ENCODE peak calls at places on chromosomes 4 and X, in eight cellular contexts. Z is SK-N-SH, Q is nephron progenitor cell, W is endodermal cell, H is astrocyte of the spinal cord, G is mesothelial cell of epicardium, O is omental fat pad, P is HepG2. A is an unnamed sample.

GRCh38 chrX:154991476-154991875 is 31.0 kb downstream of the F8 start:
- DNase-seq in Z (no peak), Q (no peak), W (no peak), H (no peak), G (no peak), O (no peak), P (no peak), A (no peak)

GRCh38 chrX:46758956-46759644 is at the start of gene SLC9A7:
- DNase-seq in Z (peak; percentile 80), Q (peak; percentile 81), W (peak; percentile 96), H (peak; percentile 68), G (peak; percentile 32), O (no peak), P (peak; percentile 52), A (no peak)

GRCh38 chr4:111778543-111778942 is 366.7 kb upstream of the FAM241A start:
- DNase-seq in Z (no peak), Q (no peak), W (no peak), H (no peak), G (no peak), O (no peak), P (no peak), A (no peak)

GRCh38 chr4:97670703-97671269 is 472.5 kb downstream of the STPG2 start:
- DNase-seq in Z (no peak), Q (no peak), W (no peak), H (no peak), G (no peak), O (no peak), P (no peak), A (no peak)

GRCh38 chrX:3527166-3527565 is 180.7 kb upstream of the MXRA5 start:
- DNase-seq in Z (no peak), Q (no peak), W (no peak), H (no peak), G (no peak), O (no peak), P (no peak), A (no peak)

GRCh38 chrX:147570483-147570882 is 341.2 kb upstream of the FMR1 start:
- DNase-seq in Z (no peak), Q (no peak), W (no peak), H (no peak), G (no peak), O (no peak), P (no peak), A (no peak)

GRCh38 chrX:69128573-69128972 is 36.7 kb downstream of the PJA1 start:
- DNase-seq in Z (peak; percentile 63), Q (peak; percentile 70), W (peak; percentile 79), H (peak; percentile 12), G (no peak), O (no peak), P (no peak), A (no peak)

GRCh38 chr4:88107406-88108107 is 50.9 kb downstream of the ABCG2 start:
- DNase-seq in Z (peak; percentile 18), Q (no peak), W (no peak), H (no peak), G (no peak), O (no peak), P (peak; percentile 99), A (no peak)

GRCh38 chrX:103066606-103067005 is 2.6 kb upstream of the BEX1 start:
- DNase-seq in Z (no peak), Q (no peak), W (no peak), H (no peak), G (no peak), O (no peak), P (no peak), A (no peak)

GRCh38 chr4:108029731-108030130 is 40.0 kb downstream of the HADH start:
- DNase-seq in Z (no peak), Q (no peak), W (no peak), H (no peak), G (no peak), O (no peak), P (no peak), A (no peak)

GRCh38 chr4:108030332-108030731 is 40.6 kb downstream of the HADH start:
- DNase-seq in Z (peak; percentile 40), Q (peak; percentile 44), W (peak; percentile 82), H (peak; percentile 76), G (no peak), O (no peak), P (peak; percentile 30), A (no peak)

GRCh38 chr4:108029321-108029720 is 39.6 kb downstream of the HADH start:
- DNase-seq in Z (no peak), Q (no peak), W (no peak), H (no peak), G (no peak), O (no peak), P (no peak), A (no peak)

GRCh38 chr4:108033348-108033747 is 43.7 kb downstream of the HADH start:
- DNase-seq in Z (no peak), Q (no peak), W (no peak), H (no peak), G (no peak), O (no peak), P (no peak), A (no peak)

DNA sequence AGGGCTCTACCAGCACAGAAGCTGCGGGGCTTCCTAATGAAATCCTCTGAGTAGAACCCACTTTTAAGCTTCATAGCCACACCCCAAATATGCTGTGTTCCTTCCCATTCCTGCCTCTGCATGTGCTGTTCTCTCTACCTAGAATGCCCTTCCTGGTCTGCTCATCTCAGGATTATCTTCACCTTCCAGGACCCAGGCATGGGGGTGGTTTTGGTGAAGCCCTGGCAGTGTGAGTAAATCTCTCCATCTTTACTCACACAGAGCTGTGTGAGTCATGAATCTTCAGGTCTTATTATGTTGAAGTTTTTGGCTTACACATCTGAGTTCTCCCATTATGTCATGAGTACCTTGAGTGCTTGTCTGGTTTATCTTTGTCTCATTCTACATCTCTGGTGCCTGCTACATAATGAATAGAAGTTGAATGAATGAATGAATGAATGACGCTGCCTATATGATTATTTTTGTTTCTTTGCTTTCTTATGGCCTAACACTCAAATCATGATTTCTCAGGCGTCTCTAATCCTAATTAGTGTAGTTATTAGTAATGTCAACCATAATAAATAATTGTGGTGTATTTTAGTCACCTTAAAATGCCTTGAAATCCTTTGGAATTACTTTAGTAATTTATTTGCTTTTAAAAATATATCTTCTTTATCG is 41.9 kb downstream of the HADH start:
- DNase-seq in Z (no peak), Q (no peak), W (no peak), H (no peak), G (no peak), O (no peak), P (no peak), A (no peak)
- TF ChIP-seq CTCF in Z (no peak), Q (no peak), W (no peak), H (no peak), G (no peak), O (no peak), P (no peak), A (no peak)

GRCh38 chr4:3674479-3674851 is 91.7 kb upstream of the ADRA2C start:
- DNase-seq in Z (no peak), Q (no peak), W (no peak), H (no peak), G (peak; percentile 10), O (no peak), P (no peak), A (no peak)

GRCh38 chr4:3676907-3677495 is 89.2 kb upstream of the ADRA2C start:
- DNase-seq in Z (no peak), Q (no peak), W (peak; percentile 32), H (no peak), G (peak; percentile 18), O (no peak), P (no peak), A (no peak)

GRCh38 chr4:3673716-3674478 is 92.3 kb upstream of the ADRA2C start:
- DNase-seq in Z (no peak), Q (no peak), W (no peak), H (no peak), G (peak; percentile 5), O (no peak), P (no peak), A (no peak)

GRCh38 chr4:3676196-3676595 is 90.0 kb upstream of the ADRA2C start:
- DNase-seq in Z (no peak), Q (no peak), W (no peak), H (no peak), G (peak; percentile 6), O (no peak), P (no peak), A (no peak)

DNA sequence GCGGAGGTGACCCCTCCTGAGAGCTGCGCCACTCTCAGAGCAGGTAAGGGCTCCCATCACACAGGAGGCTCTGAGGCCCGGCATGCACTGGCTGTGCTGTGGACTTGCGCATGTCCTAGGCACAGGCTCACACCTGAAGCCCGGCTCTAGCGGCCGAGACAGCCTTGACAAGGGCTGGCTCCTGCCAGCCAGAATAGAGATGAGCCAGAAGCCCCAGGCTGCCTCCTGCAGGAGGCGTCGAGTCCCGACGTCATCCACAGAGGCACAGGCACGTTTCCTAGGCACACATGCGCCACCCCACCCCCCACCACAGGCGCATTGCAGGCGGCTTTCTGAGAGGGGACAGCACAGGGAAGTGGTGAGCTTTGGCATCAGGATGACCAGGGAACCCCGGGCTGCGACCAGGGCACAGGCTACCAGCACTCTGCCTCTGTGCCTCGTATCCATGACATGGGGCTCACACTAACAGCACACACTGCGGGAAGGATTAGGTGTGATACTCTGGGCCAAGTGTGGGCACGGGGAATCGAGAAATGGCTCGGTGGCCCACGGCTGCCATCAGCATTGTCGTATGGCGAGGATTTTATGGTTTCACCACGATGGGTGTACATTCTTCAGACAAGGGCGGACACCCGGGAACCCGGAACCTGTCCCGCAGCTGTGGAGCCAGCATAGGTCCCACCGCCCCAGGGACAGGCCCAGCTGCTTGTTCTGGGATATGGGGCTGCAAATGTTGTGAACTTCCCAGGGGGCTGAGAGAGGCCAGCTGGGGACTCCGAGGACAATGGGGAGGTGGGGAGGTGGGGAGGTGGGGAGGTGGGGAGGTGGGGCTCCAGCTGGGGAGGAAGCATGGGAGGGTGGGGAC is 90.7 kb upstream of the ADRA2C start:
- DNase-seq in Z (no peak), Q (no peak), W (peak; percentile 70), H (no peak), G (peak; percentile 9), O (no peak), P (no peak), A (no peak)
- TF ChIP-seq CTCF in Z (no peak), Q (no peak), W (peak; percentile 51), H (no peak), G (no peak), O (no peak), P (peak; percentile 14), A (no peak)

DNA sequence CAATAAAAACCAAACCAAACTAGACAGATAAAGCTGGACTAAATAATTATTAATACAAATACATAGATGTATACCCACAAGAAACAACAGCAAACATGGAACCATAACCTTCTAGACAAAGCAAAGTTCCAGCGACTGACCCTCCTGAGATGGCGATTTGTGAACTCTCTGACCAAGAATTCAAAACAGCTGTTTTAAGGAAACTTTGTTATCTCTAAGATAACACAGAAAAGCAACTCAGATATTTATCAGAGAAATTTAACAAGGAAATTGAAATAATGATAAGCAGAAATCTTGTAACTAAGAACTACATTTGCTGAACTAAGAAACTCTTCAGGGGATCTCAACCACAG is 23.4 kb upstream of the MTHFD2L start:
- DNase-seq in Z (no peak), Q (no peak), W (no peak), H (no peak), G (no peak), O (no peak), P (no peak), A (no peak)
- TF ChIP-seq CTCF in Z (no peak), Q (no peak), W (peak; percentile 52), H (no peak), G (peak; percentile 3), O (no peak), P (no peak), A (no peak)

DNA sequence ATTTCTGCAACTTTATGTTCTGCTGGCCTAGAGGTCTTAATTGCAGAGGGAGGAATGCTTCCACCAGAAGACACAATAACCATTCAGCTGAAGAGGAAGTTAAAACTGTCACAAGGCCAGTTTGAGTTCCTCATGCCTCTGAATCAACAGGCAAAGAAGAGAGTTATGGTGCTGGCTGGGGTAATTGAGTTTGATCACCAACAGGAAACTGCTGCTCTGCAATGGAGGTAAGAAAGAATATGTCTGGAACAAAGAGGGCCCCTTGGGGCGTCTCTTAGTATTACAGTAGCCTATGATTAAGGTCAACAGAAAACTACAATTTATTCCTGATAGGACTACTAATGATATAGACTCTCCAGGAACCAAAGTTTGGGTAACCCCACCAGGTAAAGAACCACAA is 744.0 kb downstream of the FSTL5 start:
- DNase-seq in Z (peak; percentile 7), Q (no peak), W (peak; percentile 74), H (no peak), G (no peak), O (no peak), P (peak; percentile 1), A (no peak)
- TF ChIP-seq CTCF in Z (no peak), Q (peak; percentile 13), W (peak; percentile 69), H (peak; percentile 7), G (no peak), O (no peak), P (no peak), A (no peak)

A was measured in LNCaP clone FGC.